ENCODE peak calls at places on chromosomes 1 and 21, in five cellular contexts. W, J, B, V and N are unnamed samples.

GRCh38 chr1:21782868-21783678 is at the start of gene USP48:
- DNase-seq in W (peak; percentile 97), J (peak; percentile 99), B (peak; percentile 94), V (peak; percentile 97), N (peak; percentile 97)

GRCh38 chr1:93964096-93964776 is 55.0 kb upstream of the GCLM start:
- DNase-seq in W (no peak), J (no peak), B (no peak), V (no peak), N (no peak)

GRCh38 chr21:32423320-32423719 is 10.8 kb downstream of the EVA1C start:
- DNase-seq in W (no peak), J (no peak), B (no peak), V (no peak), N (no peak)

GRCh38 chr1:38962113-38962512 is 20.5 kb upstream of the RHBDL2 start:
- DNase-seq in W (no peak), J (no peak), B (no peak), V (no peak), N (no peak)

GRCh38 chr1:213972141-213972540 is 15.6 kb upstream of the PROX1 start:
- DNase-seq in W (no peak), J (no peak), B (no peak), V (no peak), N (no peak)

GRCh38 chr1:51569284-51570062 is 47.4 kb upstream of the OSBPL9 start:
- DNase-seq in W (peak; percentile 61), J (no peak), B (peak; percentile 55), V (no peak), N (peak; percentile 75)

GRCh38 chr1:44355582-44356305 is 687 bp upstream of the ERI3 start:
- DNase-seq in W (no peak), J (no peak), B (no peak), V (no peak), N (no peak)

GRCh38 chr1:193115629-193116227 is 6.1 kb upstream of the CDC73 start:
- DNase-seq in W (no peak), J (no peak), B (peak; percentile 72), V (no peak), N (no peak)

GRCh38 chr1:82227286-82227685 is 426.6 kb downstream of the ADGRL2 start:
- DNase-seq in W (no peak), J (no peak), B (no peak), V (no peak), N (no peak)

GRCh38 chr1:30374400-30375070 is 348.9 kb downstream of the MATN1 start:
- DNase-seq in W (no peak), J (no peak), B (no peak), V (peak; percentile 87), N (no peak)

GRCh38 chr1:1419812-1420653 is 1.0 kb downstream of the ANKRD65 start:
- DNase-seq in W (no peak), J (no peak), B (no peak), V (no peak), N (no peak)

GRCh38 chr1:228029281-228029680 is 22.5 kb downstream of the WNT3A start:
- DNase-seq in W (no peak), J (no peak), B (peak; percentile 2), V (no peak), N (peak; percentile 47)

GRCh38 chr1:31732751-31733289 is 29.0 kb upstream of the COL16A1 start:
- DNase-seq in W (no peak), J (no peak), B (no peak), V (no peak), N (no peak)

GRCh38 chr1:222048030-222048632 is 306.2 kb upstream of the DUSP10 start:
- DNase-seq in W (no peak), J (no peak), B (no peak), V (no peak), N (no peak)

GRCh38 chr1:185170291-185170848 is 13.4 kb downstream of the SWT1 start:
- DNase-seq in W (peak; percentile 88), J (no peak), B (peak; percentile 25), V (no peak), N (no peak)

GRCh38 chr1:51973587-51974474 is 16.7 kb downstream of the RAB3B start:
- DNase-seq in W (no peak), J (no peak), B (no peak), V (no peak), N (no peak)

GRCh38 chr21:45580181-45580575 is 37.9 kb upstream of the SLC19A1 start:
- DNase-seq in W (no peak), J (no peak), B (peak; percentile 6), V (no peak), N (peak; percentile 27)

GRCh38 chr1:68347415-68347814 is 102.3 kb downstream of the RPE65 start:
- DNase-seq in W (no peak), J (peak; percentile 18), B (peak; percentile 28), V (no peak), N (no peak)

GRCh38 chr1:179816196-179816960 is 61.2 kb downstream of the TOR1AIP2 start:
- DNase-seq in W (no peak), J (peak; percentile 66), B (peak; percentile 52), V (no peak), N (no peak)

GRCh38 chr1:22853651-22854185 is 118.9 kb downstream of the LACTBL1 start:
- DNase-seq in W (no peak), J (no peak), B (no peak), V (no peak), N (no peak)

GRCh38 chr1:151822404-151822803 is 9.2 kb downstream of the RORC start:
- DNase-seq in W (no peak), J (no peak), B (no peak), V (no peak), N (no peak)

GRCh38 chr1:143698016-143698415 is 273.8 kb downstream of the FAM72C start:
- DNase-seq in W (peak; percentile 64), J (peak; percentile 13), B (no peak), V (no peak), N (no peak)

GRCh38 chr1:3674100-3675094 is 22.1 kb downstream of the TP73 start:
- DNase-seq in W (no peak), J (peak; percentile 5), B (no peak), V (no peak), N (no peak)

GRCh38 chr1:6141601-6142000 is 38.5 kb downstream of the CHD5 start:
- DNase-seq in W (no peak), J (peak; percentile 1), B (no peak), V (no peak), N (no peak)

GRCh38 chr1:176203735-176204134 is 3.4 kb downstream of the COP1 start:
- DNase-seq in W (no peak), J (no peak), B (no peak), V (no peak), N (no peak)

GRCh38 chr1:181090653-181091126 is 2.2 kb downstream of the IER5 start:
- DNase-seq in W (no peak), J (no peak), B (no peak), V (no peak), N (no peak)

GRCh38 chr1:198623920-198624647 is 14.8 kb upstream of the PTPRC start:
- DNase-seq in W (no peak), J (no peak), B (no peak), V (no peak), N (no peak)

GRCh38 chr21:40245021-40245420 is 377.8 kb downstream of the PCP4 start:
- DNase-seq in W (no peak), J (no peak), B (no peak), V (no peak), N (no peak)

GRCh38 chr1:179031855-179032513 is 6.3 kb downstream of the FAM20B start:
- DNase-seq in W (no peak), J (no peak), B (peak; percentile 52), V (no peak), N (no peak)

GRCh38 chr1:201461193-201461657 is 7.8 kb downstream of the PHLDA3 start:
- DNase-seq in W (peak; percentile 56), J (no peak), B (peak; percentile 87), V (no peak), N (no peak)

GRCh38 chr1:161021959-161022332 is 994 bp upstream of the F11R start:
- DNase-seq in W (no peak), J (no peak), B (no peak), V (no peak), N (no peak)

GRCh38 chr1:245092638-245092976 is 62.2 kb upstream of the KIF26B start:
- DNase-seq in W (no peak), J (no peak), B (no peak), V (no peak), N (no peak)

GRCh38 chr1:218547901-218548730 is 203.0 kb downstream of the TGFB2 start:
- DNase-seq in W (no peak), J (no peak), B (no peak), V (no peak), N (no peak)

GRCh38 chr1:40712405-40712944 is 21.0 kb downstream of the NFYC start:
- DNase-seq in W (no peak), J (no peak), B (peak; percentile 56), V (no peak), N (no peak)

GRCh38 chr1:70284366-70284765 is 63.2 kb downstream of the SRSF11 start:
- DNase-seq in W (no peak), J (no peak), B (no peak), V (no peak), N (no peak)
- H3K27ac ChIP-seq in W (no peak overlapping the region), J (no peak overlapping the region), B (no peak overlapping the region), V (no peak overlapping the region), N (no peak overlapping the region)

DNA sequence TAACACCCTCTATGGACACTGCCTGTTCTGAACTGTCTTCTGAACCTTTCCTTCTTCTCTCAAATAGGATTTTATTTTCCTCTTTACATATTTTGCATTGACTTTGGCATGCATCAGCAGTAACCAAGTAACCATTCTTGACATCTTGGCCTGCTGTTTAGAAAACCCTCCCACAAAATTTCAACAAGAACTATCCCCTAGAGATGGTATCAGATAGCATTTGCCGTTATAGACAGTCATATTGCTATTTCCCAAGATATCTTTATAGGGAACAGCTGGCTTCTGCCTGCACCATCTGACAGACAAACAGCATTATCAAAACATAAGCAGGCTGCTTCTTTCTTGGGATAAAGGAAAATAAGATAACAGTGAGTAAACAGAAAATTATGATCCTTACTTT is 54.7 kb downstream of the LHX8 start:
- DNase-seq in W (no peak), J (no peak), B (no peak), V (no peak), N (no peak)
- H3K27ac ChIP-seq in W (no peak overlapping the region), J (no peak overlapping the region), B (no peak overlapping the region), V (no peak overlapping the region), N (no peak overlapping the region)

DNA sequence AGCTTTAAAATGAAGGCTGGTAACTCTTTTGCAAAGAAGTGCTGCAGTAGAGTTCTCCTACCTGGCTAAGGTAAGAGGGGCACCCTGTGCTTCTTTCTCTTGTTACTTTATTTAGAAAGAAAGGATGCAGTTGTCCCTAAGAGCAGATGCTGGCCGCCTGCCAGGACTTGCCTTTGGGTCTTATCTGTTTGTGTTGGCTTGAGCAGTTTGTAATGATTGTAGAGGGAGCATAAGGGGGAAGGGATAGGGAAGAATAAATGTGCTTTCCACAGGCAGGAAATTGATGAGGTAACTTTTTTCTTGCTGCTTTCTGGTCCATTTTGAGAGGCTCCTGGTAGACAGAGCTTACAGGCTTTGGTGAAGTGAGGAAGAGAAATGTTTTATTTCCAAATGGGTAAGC is 229.6 kb downstream of the HHAT start:
- DNase-seq in W (peak; percentile 9), J (peak; percentile 60), B (peak; percentile 68), V (no peak), N (no peak)
- H3K27ac ChIP-seq in W (no peak overlapping the region), J (no peak overlapping the region), B (no peak overlapping the region), V (no peak overlapping the region), N (no peak overlapping the region)

GRCh38 chr1:230176871-230177411 is 109.9 kb downstream of the GALNT2 start:
- DNase-seq in W (peak; percentile 94), J (peak; percentile 72), B (peak; percentile 37), V (no peak), N (no peak)
- H3K27ac ChIP-seq in W (peak overlapping the region; percentile 62), J (peak overlapping the region; percentile 55), B (peak overlapping the region; percentile 46), V (peak overlapping the region; percentile 44), N (no peak overlapping the region)

GRCh38 chr21:25607812-25608737 is 794 bp upstream of the MRPL39 start:
- DNase-seq in W (peak; percentile 88), J (peak; percentile 77), B (peak; percentile 88), V (no peak), N (peak; percentile 73)

GRCh38 chr21:25607151-25607811 is at the start of gene MRPL39:
- DNase-seq in W (peak; percentile 95), J (peak; percentile 87), B (peak; percentile 88), V (no peak), N (peak; percentile 87)
- H3K27ac ChIP-seq in W (peak within 1 kb of the TSS; percentile 94), J (peak within 1 kb of the TSS; percentile 79), B (peak within 1 kb of the TSS; percentile 84), V (peak within 1 kb of the TSS; percentile 87), N (peak within 1 kb of the TSS; percentile 94)